ENCODE peak calls at places on chromosome 17, in five cellular contexts. E, N, U, D and W are unnamed samples.

GRCh38 chr17:72602517-72603345 is 481.9 kb downstream of the SOX9 start:
- DNase-seq in E (peak; percentile 93), N (peak; percentile 38), U (no peak), D (no peak), W (no peak)

GRCh38 chr17:48498168-48498840 is 32.5 kb downstream of the HOXB1 start:
- DNase-seq in E (no peak), N (no peak), U (no peak), D (no peak), W (no peak)

GRCh38 chr17:61411114-61411943 is 11.7 kb downstream of the TBX2 start:
- DNase-seq in E (peak; percentile 31), N (no peak), U (peak; percentile 83), D (peak; percentile 45), W (peak; percentile 27)

GRCh38 chr17:76131061-76131691 is 9.9 kb downstream of the FOXJ1 start:
- DNase-seq in E (no peak), N (no peak), U (peak; percentile 64), D (no peak), W (no peak)

GRCh38 chr17:57935833-57936807 is 19.1 kb downstream of the CUEDC1 start:
- DNase-seq in E (no peak), N (no peak), U (no peak), D (no peak), W (peak; percentile 71)

GRCh38 chr17:5793899-5794298 is 209.6 kb upstream of the NLRP1 start:
- DNase-seq in E (no peak), N (peak; percentile 36), U (no peak), D (no peak), W (no peak)

GRCh38 chr17:4678448-4679026 is 25.4 kb downstream of the PELP1 start:
- DNase-seq in E (peak; percentile 95), N (no peak), U (no peak), D (peak; percentile 57), W (peak; percentile 58)

GRCh38 chr17:1970843-1971384 is 54.2 kb downstream of the RTN4RL1 start:
- DNase-seq in E (no peak), N (no peak), U (no peak), D (no peak), W (no peak)

GRCh38 chr17:5513610-5514009 is 27.2 kb downstream of the MIS12 start:
- DNase-seq in E (no peak), N (no peak), U (no peak), D (no peak), W (no peak)

DNA sequence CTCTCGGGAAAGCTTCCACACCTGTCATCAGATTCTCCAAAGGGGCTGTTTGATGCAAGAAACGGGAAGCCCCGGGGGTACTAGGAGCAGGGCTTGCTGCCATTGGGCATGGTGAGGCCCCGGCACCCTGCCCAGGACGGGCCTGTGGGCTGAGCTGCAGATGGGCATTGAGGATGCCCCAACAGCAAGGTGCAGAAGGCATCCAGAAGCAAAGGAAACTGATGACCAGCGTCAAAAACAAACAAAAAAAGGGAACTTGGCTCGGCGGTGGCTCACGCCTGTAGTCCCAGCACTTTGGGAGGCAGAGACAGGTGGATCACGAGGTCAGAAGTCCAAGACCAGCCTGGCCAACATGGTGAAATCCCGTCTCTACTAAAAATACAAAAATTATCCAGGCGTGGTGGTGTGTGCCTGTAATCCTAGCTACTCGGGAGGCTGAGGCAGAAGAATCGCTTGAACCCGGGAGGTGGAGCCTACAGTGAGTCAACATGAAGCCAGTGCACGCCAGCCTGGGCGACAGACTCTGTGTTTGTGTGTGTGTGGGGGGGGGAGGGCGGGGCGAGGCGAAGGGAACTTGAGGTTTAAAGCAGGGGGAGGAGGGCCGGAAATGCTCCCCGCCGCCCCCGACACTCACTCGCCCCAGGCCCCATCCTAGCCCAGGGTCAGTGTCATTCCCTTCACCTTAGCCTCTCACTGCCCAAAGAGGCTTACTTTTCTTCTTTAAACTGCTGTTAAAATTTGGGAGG is 1.7 kb upstream of the LIMD2 start:
- DNase-seq in E (no peak), N (no peak), U (peak; percentile 79), D (no peak), W (no peak)
- H3K27ac ChIP-seq in E (no peak overlapping the region), N (no peak overlapping the region), U (peak overlapping the region; percentile 79), D (peak overlapping the region; percentile 46), W (no peak overlapping the region)

GRCh38 chr17:45225051-45225700 is 3.5 kb downstream of the FMNL1 start:
- DNase-seq in E (no peak), N (no peak), U (no peak), D (no peak), W (no peak)

GRCh38 chr17:45222273-45222993 is 748 bp downstream of the FMNL1 start:
- DNase-seq in E (no peak), N (no peak), U (no peak), D (no peak), W (no peak)

GRCh38 chr17:45222994-45223540 is 1.4 kb downstream of the FMNL1 start:
- DNase-seq in E (no peak), N (no peak), U (no peak), D (no peak), W (peak; percentile 49)

GRCh38 chr17:45224671-45225050 is 3.0 kb downstream of the FMNL1 start:
- DNase-seq in E (no peak), N (no peak), U (no peak), D (no peak), W (no peak)

DNA sequence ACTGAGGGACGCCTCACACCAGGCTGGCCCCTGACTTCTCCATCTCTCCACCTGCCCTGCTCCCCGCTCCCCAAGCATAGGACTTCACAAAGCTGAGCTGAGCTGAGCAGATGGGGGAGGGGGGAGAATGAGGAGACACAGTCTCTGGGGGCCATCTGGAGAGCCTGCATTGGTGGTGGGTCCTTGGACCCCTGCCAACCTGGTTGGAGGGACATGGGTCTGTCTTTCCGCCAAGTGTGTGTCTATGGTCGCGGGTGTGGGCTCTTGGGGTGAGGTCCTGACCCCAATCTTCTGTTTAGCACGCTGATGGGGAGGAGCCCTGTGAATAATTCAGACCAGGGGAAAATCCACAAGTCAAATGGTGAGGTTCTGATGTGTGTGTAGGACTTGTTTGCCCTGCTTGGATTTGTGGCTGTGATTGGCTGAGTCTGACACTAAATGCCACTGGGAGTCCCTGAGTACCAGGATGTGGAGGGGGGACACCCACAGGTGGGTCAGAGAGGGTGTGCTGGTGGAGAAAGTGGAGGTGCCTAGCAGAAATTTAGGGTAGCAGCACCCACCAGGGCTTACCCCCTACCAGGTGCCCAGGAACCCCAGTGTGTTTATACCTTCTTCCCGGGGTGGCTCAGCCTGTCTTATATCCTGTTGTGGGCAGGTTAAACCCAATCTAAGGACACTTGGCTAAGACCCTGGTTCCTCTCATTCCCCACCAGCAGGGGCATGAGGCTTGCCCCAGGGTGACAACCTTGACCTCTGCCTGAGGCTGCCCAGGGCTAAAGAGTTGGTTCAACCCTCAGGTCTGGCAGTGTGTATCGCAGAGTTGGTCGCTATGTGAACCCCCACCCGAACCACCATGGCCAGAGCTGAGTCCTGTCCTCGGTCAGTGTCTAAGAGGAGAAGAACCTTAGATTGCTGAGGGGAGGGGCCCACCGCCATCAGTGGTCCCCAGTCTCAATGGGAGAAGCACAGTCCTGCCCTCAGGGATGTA is 2.1 kb downstream of the FMNL1 start:
- DNase-seq in E (no peak), N (no peak), U (no peak), D (no peak), W (no peak)
- H3K27ac ChIP-seq in E (no peak overlapping the region), N (no peak overlapping the region), U (peak overlapping the region; percentile 75), D (peak overlapping the region; percentile 94), W (no peak overlapping the region)

GRCh38 chr17:50128441-50129302 is 1.3 kb downstream of the SAMD14 start:
- DNase-seq in E (no peak), N (no peak), U (no peak), D (no peak), W (no peak)
- H3K27ac ChIP-seq in E (no peak overlapping the region), N (peak overlapping the region; percentile 12), U (no peak overlapping the region), D (no peak overlapping the region), W (no peak overlapping the region)

GRCh38 chr17:78979780-78980623 is at the start of gene LGALS3BP:
- DNase-seq in E (peak; percentile 74), N (no peak), U (peak; percentile 86), D (peak; percentile 93), W (peak; percentile 96)
- H3K27ac ChIP-seq in E (peak within 1 kb of the TSS; percentile 9), N (no peak within 1 kb of the TSS), U (peak within 1 kb of the TSS; percentile 80), D (peak within 1 kb of the TSS; percentile 88), W (peak within 1 kb of the TSS; percentile 26)

DNA sequence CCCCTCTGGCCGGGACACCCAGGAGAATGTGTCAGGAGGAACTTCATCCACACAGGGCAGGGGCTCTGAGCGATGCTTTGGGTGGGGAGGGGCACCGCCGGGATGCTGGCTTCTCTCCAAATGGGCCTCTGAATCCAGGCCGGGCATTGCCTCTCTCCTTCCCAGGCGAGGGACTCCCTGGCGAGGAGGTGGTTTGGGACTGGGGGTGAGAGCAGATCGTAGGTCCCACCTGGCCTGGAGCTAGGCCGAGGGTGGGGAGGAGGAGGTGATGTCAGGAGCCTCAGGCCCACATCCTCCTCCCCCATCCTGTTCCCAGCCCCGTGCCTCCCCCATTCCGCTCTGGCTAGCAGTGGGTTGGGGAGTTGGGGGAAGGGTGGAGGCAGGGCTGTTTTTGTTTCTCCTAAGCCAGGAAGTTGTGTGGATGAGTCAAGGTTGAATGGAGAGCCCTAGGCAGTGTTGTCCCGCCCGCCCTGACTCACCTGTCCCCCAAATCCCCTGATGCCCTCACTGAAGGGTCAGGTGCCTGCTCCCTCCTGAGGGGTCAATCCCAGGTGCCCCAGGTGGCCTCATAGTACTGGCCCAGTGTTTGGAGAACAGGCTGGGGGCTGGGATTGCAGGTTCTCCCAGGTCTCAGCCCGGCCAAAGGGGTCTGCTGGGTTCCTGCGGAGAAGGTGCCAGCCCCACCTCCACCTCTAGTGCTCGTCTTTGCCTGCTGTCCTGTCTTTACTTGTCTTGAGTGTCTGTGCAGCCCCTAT is 2.8 kb downstream of the GRB7 start:
- DNase-seq in E (peak; percentile 41), N (peak; percentile 92), U (no peak), D (peak; percentile 87), W (peak; percentile 65)
- H3K27ac ChIP-seq in E (no peak overlapping the region), N (peak overlapping the region; percentile 89), U (no peak overlapping the region), D (peak overlapping the region; percentile 95), W (no peak overlapping the region)

GRCh38 chr17:7407033-7407432 is 612 bp upstream of the NLGN2 start:
- DNase-seq in E (no peak), N (no peak), U (no peak), D (no peak), W (no peak)

GRCh38 chr17:7404737-7405412 is 978 bp upstream of the TMEM256 start:
- DNase-seq in E (peak; percentile 32), N (no peak), U (peak; percentile 86), D (no peak), W (peak; percentile 59)

GRCh38 chr17:7403902-7404736 is at the start of gene TMEM256:
- DNase-seq in E (peak; percentile 99), N (peak; percentile 99), U (peak; percentile 99), D (peak; percentile 97), W (peak; percentile 98)

GRCh38 chr17:7405882-7406825 is 1.5 kb upstream of the NLGN2 start:
- DNase-seq in E (no peak), N (no peak), U (no peak), D (no peak), W (no peak)

GRCh38 chr17:7405413-7405881 is 1.6 kb upstream of the TMEM256 start:
- DNase-seq in E (no peak), N (no peak), U (no peak), D (no peak), W (no peak)
- H3K27ac ChIP-seq in E (no peak overlapping the region), N (no peak overlapping the region), U (peak overlapping the region; percentile 93), D (peak overlapping the region; percentile 88), W (no peak overlapping the region)